ENCODE peak calls at places on chromosomes 7 and 10, in seven cellular contexts. Z is HCT116, P is ovary, L is stomach, I is heart left ventricle, R is IMR-90, S is H1. Y is an unnamed sample.

GRCh38 chr10:79588800-79589199 is 21.9 kb upstream of the SFTPA1 start:
- DNase-seq in I (no peak), P (no peak), Z (no peak), S (no peak), R (no peak), L (no peak), Y (peak; percentile 41)

GRCh38 chr10:126661841-126662520 is 8.5 kb downstream of the C10orf90 start:
- DNase-seq in Z (no peak), I (no peak), S (no peak), R (no peak), L (no peak), P (no peak), Y (no peak)

GRCh38 chr10:48744587-48744986 is 59.9 kb downstream of the WDFY4 start:
- DNase-seq in I (no peak), L (no peak), Z (no peak), R (no peak), S (no peak), P (no peak), Y (no peak)

GRCh38 chr10:24891823-24892222 is 60.6 kb downstream of the PRTFDC1 start:
- DNase-seq in S (no peak), I (no peak), P (no peak), Z (peak; percentile 68), L (no peak), R (peak; percentile 92), Y (no peak)

GRCh38 chr7:2843711-2844152 is 376 bp downstream of the GNA12 start:
- DNase-seq in S (no peak), I (peak; percentile 50), Z (no peak), L (no peak), P (peak; percentile 71), R (peak; percentile 34), Y (peak; percentile 59)

GRCh38 chr10:44253769-44254462 is 131.0 kb downstream of the CXCL12 start:
- DNase-seq in R (peak; percentile 94), S (no peak), Z (no peak), L (no peak), I (peak; percentile 75), P (peak; percentile 79), Y (no peak)

GRCh38 chr7:139355320-139355719 is 4.4 kb upstream of the LUC7L2 start:
- DNase-seq in Z (no peak), P (no peak), S (no peak), L (no peak), R (no peak), I (no peak), Y (peak; percentile 85)

GRCh38 chr10:8688881-8689280 is 634.4 kb downstream of the GATA3 start:
- DNase-seq in S (no peak), L (no peak), Z (no peak), R (no peak), I (no peak), P (no peak), Y (no peak)

GRCh38 chr10:44398747-44399477 is 14.0 kb upstream of the CXCL12 start:
- DNase-seq in S (no peak), R (no peak), P (no peak), Z (no peak), I (no peak), L (no peak), Y (no peak)

GRCh38 chr7:85285502-85285901 is 98.6 kb upstream of the SEMA3D start:
- DNase-seq in L (no peak), Z (no peak), S (no peak), I (no peak), R (no peak), P (no peak), Y (no peak)

GRCh38 chr10:13944901-13945300 is 358.1 kb downstream of the PRPF18 start:
- DNase-seq in I (no peak), L (no peak), Z (no peak), S (no peak), P (no peak), R (no peak), Y (no peak)

GRCh38 chr7:68623030-68623429 is 975.2 kb upstream of the AUTS2 start:
- DNase-seq in Z (no peak), I (no peak), S (no peak), R (no peak), P (no peak), L (no peak), Y (no peak)

GRCh38 chr10:75480374-75480773 is 49.0 kb downstream of the LRMDA start:
- DNase-seq in P (no peak), R (no peak), S (no peak), Z (no peak), L (no peak), I (no peak), Y (no peak)

GRCh38 chr7:44150966-44151678 is 10.0 kb upstream of the MYL7 start:
- DNase-seq in S (no peak), L (no peak), I (no peak), Z (no peak), P (no peak), R (no peak), Y (no peak)

GRCh38 chr10:55058800-55059199 is 257.8 kb upstream of the PCDH15 start:
- DNase-seq in I (no peak), P (no peak), L (no peak), Z (no peak), S (no peak), R (no peak), Y (no peak)

GRCh38 chr7:31373337-31374289 is 33.1 kb upstream of the NEUROD6 start:
- DNase-seq in P (no peak), S (peak; percentile 56), R (peak; percentile 34), I (no peak), L (peak; percentile 43), Z (peak; percentile 51), Y (peak; percentile 70)

GRCh38 chr10:130221456-130222375 is 85.5 kb downstream of the GLRX3 start:
- DNase-seq in S (no peak), R (no peak), L (no peak), I (no peak), P (no peak), Z (no peak), Y (no peak)

GRCh38 chr7:29921404-29922010 is 68.1 kb downstream of the SCRN1 start:
- DNase-seq in L (peak; percentile 38), P (no peak), I (peak; percentile 35), S (peak; percentile 21), Z (peak; percentile 46), R (peak; percentile 57), Y (peak; percentile 80)

GRCh38 chr10:91798736-91799579 is 732 bp downstream of the TNKS2 start:
- DNase-seq in R (peak; percentile 50), I (peak; percentile 23), Z (peak; percentile 36), P (no peak), S (no peak), L (peak; percentile 42), Y (peak; percentile 83)

GRCh38 chr7:82755705-82756551 is 312.4 kb upstream of the CACNA2D1 start:
- DNase-seq in P (no peak), R (peak; percentile 84), S (no peak), L (no peak), Z (no peak), I (no peak), Y (no peak)

GRCh38 chr10:110269641-110270318 is 34.9 kb downstream of the SMNDC1 start:
- DNase-seq in L (peak; percentile 28), Z (no peak), S (no peak), R (peak; percentile 25), P (no peak), I (peak; percentile 30), Y (no peak)
- TF ChIP-seq POLR2A in L (no peak), Z (no peak), S (no peak), R (no peak), P (no peak), I (no peak), Y (no peak)

GRCh38 chr7:130960208-130960988 is 226.4 kb upstream of the KLF14 start:
- DNase-seq in R (peak; percentile 99), Z (peak; percentile 87), L (no peak), S (no peak), I (no peak), P (no peak), Y (peak; percentile 94)

GRCh38 chr7:130959743-130960207 is 225.8 kb upstream of the KLF14 start:
- DNase-seq in S (no peak), P (no peak), I (no peak), L (no peak), Z (peak; percentile 66), R (peak; percentile 85), Y (peak; percentile 86)

GRCh38 chr7:130963349-130963748 is 229.3 kb upstream of the KLF14 start:
- DNase-seq in P (no peak), R (no peak), Z (no peak), S (no peak), L (no peak), I (no peak), Y (no peak)

GRCh38 chr7:130962109-130962508 is 228.1 kb upstream of the KLF14 start:
- DNase-seq in S (no peak), L (no peak), P (no peak), I (no peak), Z (no peak), R (no peak), Y (no peak)

DNA sequence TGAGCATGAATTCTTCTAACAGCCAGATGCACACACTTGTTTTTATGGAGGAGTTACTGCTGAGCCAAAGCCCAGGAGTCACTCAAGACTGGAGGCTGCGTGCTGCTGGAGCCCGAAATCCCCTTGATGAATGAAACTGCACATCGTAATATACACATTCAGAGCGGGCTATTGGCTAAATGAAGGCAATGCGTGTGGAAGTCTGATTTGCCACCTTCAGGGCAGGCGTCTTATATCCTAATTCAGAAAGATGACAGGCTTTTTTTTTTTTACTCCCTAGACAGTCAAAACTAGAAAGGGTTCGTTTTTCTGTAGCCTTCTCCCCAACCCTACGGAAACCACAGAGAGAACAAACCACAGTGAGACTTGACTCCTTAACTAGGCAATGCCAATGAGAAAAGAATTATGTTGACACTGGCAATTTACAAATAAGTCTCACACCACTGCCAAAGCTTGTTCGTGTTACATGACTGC is 227.2 kb upstream of the KLF14 start:
- DNase-seq in P (no peak), Z (peak; percentile 75), L (no peak), R (peak; percentile 77), S (no peak), I (no peak), Y (peak; percentile 96)
- TF ChIP-seq POLR2A in P (no peak), Z (peak; percentile 66), L (no peak), R (no peak), S (no peak), I (no peak), Y (peak; percentile 82)

GRCh38 chr7:107044347-107045194 is at the start of gene PRKAR2B:
- DNase-seq in P (peak; percentile 93), L (peak; percentile 62), Z (peak; percentile 27), R (peak; percentile 64), S (peak; percentile 44), I (peak; percentile 84), Y (peak; percentile 80)
- TF ChIP-seq POLR2A in P (peak; percentile 49), L (no peak), Z (no peak), R (no peak), S (no peak), I (no peak), Y (no peak)

GRCh38 chr7:26428571-26428970 is 136.9 kb downstream of the SNX10 start:
- DNase-seq in S (no peak), Z (no peak), R (no peak), L (no peak), I (no peak), P (no peak), Y (peak; percentile 19)
- TF ChIP-seq POLR2A in S (no peak), Z (no peak), R (no peak), L (no peak), I (no peak), P (no peak), Y (no peak)

DNA sequence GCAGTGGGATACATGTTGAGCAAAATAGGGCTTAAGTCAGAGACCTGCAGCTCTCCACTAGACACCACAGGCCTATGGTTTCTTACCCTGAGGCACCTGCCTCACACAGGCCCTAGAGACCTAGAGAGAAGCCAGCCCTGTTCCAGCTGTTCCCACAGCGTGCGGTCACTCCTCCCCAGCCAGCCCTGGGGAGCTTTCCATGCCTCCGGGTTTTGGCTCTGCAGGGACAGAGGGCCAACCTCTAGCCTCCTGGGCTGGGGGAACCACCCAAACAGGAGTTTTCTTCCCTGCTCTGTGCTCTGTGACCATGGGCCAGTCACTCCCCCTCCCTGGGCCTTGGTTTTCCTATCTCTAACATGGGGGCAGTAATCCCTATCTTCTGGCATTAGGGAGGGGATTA is 33.0 kb downstream of the SH2B2 start:
- DNase-seq in P (no peak), S (no peak), Z (no peak), L (no peak), I (no peak), R (no peak), Y (no peak)
- TF ChIP-seq POLR2A in P (no peak), S (no peak), Z (no peak), L (no peak), I (no peak), R (no peak), Y (no peak)

Y was measured in NB4.